ENCODE peak calls at places on chromosomes 13 and 19, in five cellular contexts. K is T1000; E is heart right ventricle; D is stimulated activated CD4-positive, alpha-beta T cell treated with anti-CD3 and anti-CD28 coated beads, Interleukin-2, amount 100 ng/mL, for 48 hours; P is NCI-H1105 treated with DMSO at 0.1 percent for 48 hours. Q is an unnamed sample.

GRCh38 chr13:40247845-40248244 is 418.6 kb downstream of the FOXO1 start:
- DNase-seq in D (no peak), K (no peak), E (no peak), P (no peak), Q (no peak)

GRCh38 chr13:22926176-22927007 is 254.4 kb upstream of the SGCG start:
- DNase-seq in E (peak), D (no peak), K (no peak), P (no peak), Q (no peak)

GRCh38 chr13:40345654-40346372 is 320.6 kb downstream of the FOXO1 start:
- DNase-seq in D (no peak), P (no peak), K (no peak), E (no peak), Q (no peak)

GRCh38 chr19:40503300-40503699 is 36.5 kb downstream of the SPTBN4 start:
- DNase-seq in E (no peak), K (no peak), D (no peak), P (peak), Q (no peak)

GRCh38 chr13:41658057-41658642 is 200.8 kb downstream of the RGCC start:
- DNase-seq in P (no peak), E (no peak), K (no peak), D (no peak), Q (no peak)

GRCh38 chr13:20221772-20222171 is 10.3 kb downstream of the GJB6 start:
- DNase-seq in E (no peak), P (no peak), K (no peak), D (no peak), Q (no peak)

GRCh38 chr19:19418548-19419260 is 13.2 kb downstream of the GATAD2A start:
- DNase-seq in K (no peak), D (no peak), P (no peak), E (no peak), Q (no peak)

GRCh38 chr13:20206065-20206725 is 13.5 kb upstream of the GJB2 start:
- DNase-seq in E (no peak), K (no peak), D (no peak), P (no peak), Q (no peak)

GRCh38 chr19:47430041-47430802 is 10.9 kb upstream of the MEIS3 start:
- DNase-seq in D (no peak), E (no peak), K (no peak), P (no peak), Q (no peak)

GRCh38 chr13:106493569-106493968 is 41.9 kb downstream of the EFNB2 start:
- DNase-seq in E (no peak), K (no peak), P (no peak), D (no peak), Q (no peak)

GRCh38 chr13:48939728-48940127 is 36.0 kb upstream of the FNDC3A start:
- DNase-seq in E (no peak), D (no peak), P (no peak), K (no peak), Q (no peak)

GRCh38 chr13:99151516-99151915 is 49.1 kb upstream of the UBAC2 start:
- DNase-seq in D (no peak), K (no peak), P (no peak), E (no peak), Q (no peak)

GRCh38 chr13:99398071-99398470 is 90.9 kb upstream of the GPR183 start:
- DNase-seq in D (no peak), E (no peak), P (no peak), K (no peak), Q (no peak)

GRCh38 chr13:18921063-18921462 is 260.6 kb downstream of the TUBA3C start:
- DNase-seq in D (no peak), K (no peak), E (no peak), P (no peak), Q (no peak)

GRCh38 chr19:16772841-16773240 is 53.2 kb downstream of the NWD1 start:
- DNase-seq in E (no peak), K (no peak), P (no peak), D (no peak), Q (no peak)

GRCh38 chr13:63942372-63942771 is 2526.7 kb upstream of the PCDH20 start:
- DNase-seq in E (no peak), P (no peak), D (no peak), K (no peak), Q (no peak)

GRCh38 chr19:44824758-44825157 is 15.9 kb downstream of the BCAM start:
- DNase-seq in K (no peak), P (peak), E (no peak), D (no peak), Q (no peak)

GRCh38 chr19:45779231-45780145 is 2.8 kb downstream of the DMPK start:
- DNase-seq in K (peak), P (peak), E (peak), D (peak), Q (peak)

Q was measured in T-cell.